ENCODE peak calls at places on chromosomes 6 and 20, in seven cellular contexts. Z is GM13976, O is ACHN, U is osteocyte, A is OCI-M1, T is aorta, N is astrocyte of the spinal cord. K is an unnamed sample.

GRCh38 chr6:921400-921799 is 228.5 kb upstream of the EXOC2 start:
- DNase-seq in O (no peak), A (no peak), Z (no peak), U (no peak), N (no peak), T (no peak), K (no peak)

GRCh38 chr20:50668326-50668725 is 23.0 kb downstream of the RIPOR3 start:
- DNase-seq in N (no peak), T (no peak), Z (no peak), U (no peak), A (no peak), O (no peak), K (no peak)

GRCh38 chr20:36275011-36275410 is 31.1 kb upstream of the DLGAP4 start:
- DNase-seq in N (no peak), A (no peak), U (peak; percentile 72), Z (peak; percentile 8), T (no peak), O (no peak), K (no peak)

GRCh38 chr6:130625825-130626500 is 201.2 kb upstream of the SMLR1 start:
- DNase-seq in U (no peak), T (no peak), N (peak; percentile 72), O (no peak), A (peak; percentile 33), Z (peak; percentile 31), K (peak; percentile 53)

GRCh38 chr6:163897030-163897429 is 482.5 kb downstream of the QKI start:
- DNase-seq in U (no peak), N (peak; percentile 76), O (no peak), T (no peak), A (no peak), Z (no peak), K (no peak)

GRCh38 chr20:4714818-4715217 is 6.9 kb upstream of the PRND start:
- DNase-seq in A (no peak), U (peak; percentile 34), T (no peak), O (no peak), Z (no peak), N (no peak), K (no peak)

GRCh38 chr6:80638222-80639055 is 532.0 kb downstream of the BCKDHB start:
- DNase-seq in U (no peak), A (peak; percentile 22), Z (no peak), T (peak; percentile 60), N (peak; percentile 97), O (peak; percentile 52), K (peak; percentile 2)

GRCh38 chr6:81194374-81194773 is 558.1 kb downstream of the TENT5A start:
- DNase-seq in A (no peak), U (no peak), T (no peak), N (no peak), O (no peak), Z (no peak), K (no peak)

GRCh38 chr6:14079433-14079832 is 38.1 kb upstream of the CD83 start:
- DNase-seq in A (no peak), Z (no peak), U (peak; percentile 56), O (peak; percentile 12), N (peak; percentile 78), T (no peak), K (no peak)

GRCh38 chr6:167758309-167759023 is 68.2 kb upstream of the AFDN start:
- DNase-seq in O (no peak), A (no peak), N (no peak), Z (no peak), T (no peak), U (no peak), K (no peak)

GRCh38 chr6:18342223-18342622 is 44.9 kb upstream of the RNF144B start:
- DNase-seq in O (no peak), T (no peak), U (no peak), Z (no peak), A (no peak), N (no peak), K (no peak)

GRCh38 chr6:62446647-62447316 is 160.8 kb upstream of the KHDRBS2 start:
- DNase-seq in U (no peak), O (no peak), T (no peak), N (no peak), Z (no peak), A (peak; percentile 28), K (no peak)

GRCh38 chr6:115551510-115551909 is 509.2 kb downstream of the FRK start:
- DNase-seq in A (no peak), U (no peak), O (no peak), Z (no peak), T (no peak), N (no peak), K (no peak)

GRCh38 chr20:1003920-1004697 is 2.0 kb upstream of the RSPO4 start:
- DNase-seq in N (no peak), A (no peak), Z (no peak), U (no peak), O (no peak), T (no peak), K (no peak)

GRCh38 chr20:50415516-50416268 is 94.5 kb upstream of the PTPN1 start:
- DNase-seq in U (no peak), O (no peak), T (peak; percentile 99), N (peak; percentile 96), A (no peak), Z (no peak), K (no peak)

GRCh38 chr6:158560787-158561246 is 926 bp downstream of the TMEM181 start:
- DNase-seq in Z (no peak), U (no peak), A (peak; percentile 62), T (peak; percentile 59), N (no peak), O (no peak), K (no peak)

GRCh38 chr6:111033628-111034289 is 51.9 kb downstream of the RPF2 start:
- DNase-seq in U (no peak), O (no peak), Z (no peak), A (no peak), T (no peak), N (no peak), K (no peak)

GRCh38 chr6:53058388-53058890 is 6.8 kb upstream of the FBXO9 start:
- DNase-seq in U (no peak), T (no peak), A (no peak), O (no peak), N (no peak), Z (no peak), K (no peak)

GRCh38 chr6:43695967-43696291 is 8.3 kb upstream of the MRPS18A start:
- DNase-seq in U (no peak), N (no peak), O (no peak), Z (no peak), T (no peak), A (no peak), K (no peak)

GRCh38 chr6:139439278-139439813 is 64.9 kb upstream of the CITED2 start:
- DNase-seq in O (no peak), N (no peak), A (no peak), T (no peak), Z (no peak), U (no peak), K (no peak)

GRCh38 chr20:38674178-38675133 is 49.8 kb upstream of the SLC32A1 start:
- DNase-seq in O (peak; percentile 12), A (peak; percentile 67), T (no peak), Z (peak; percentile 93), N (peak; percentile 40), U (no peak), K (no peak)

GRCh38 chr20:7712661-7713060 is 227.6 kb downstream of the HAO1 start:
- DNase-seq in U (no peak), Z (no peak), A (no peak), O (no peak), T (no peak), N (no peak), K (no peak)

GRCh38 chr6:21103626-21104224 is 489.8 kb upstream of the SOX4 start:
- DNase-seq in T (no peak), A (no peak), Z (no peak), O (no peak), U (no peak), N (no peak), K (no peak)

GRCh38 chr20:50911030-50911429 is 20.2 kb downstream of the ADNP start:
- DNase-seq in O (no peak), U (no peak), Z (no peak), N (peak; percentile 55), A (no peak), T (no peak), K (no peak)

GRCh38 chr6:20965276-20965675 is 431.0 kb downstream of the CDKAL1 start:
- DNase-seq in A (no peak), N (no peak), U (no peak), T (no peak), O (no peak), Z (no peak), K (no peak)

GRCh38 chr6:121584591-121585369 is 149.3 kb downstream of the GJA1 start:
- DNase-seq in O (no peak), T (no peak), A (peak; percentile 65), Z (no peak), N (peak; percentile 70), U (no peak), K (no peak)

GRCh38 chr20:47809561-47809960 is 24.3 kb upstream of the SULF2 start:
- DNase-seq in A (no peak), T (no peak), N (no peak), O (no peak), U (no peak), Z (no peak), K (no peak)

GRCh38 chr6:79266051-79266450 is 31.6 kb upstream of the HMGN3 start:
- DNase-seq in T (no peak), O (no peak), A (no peak), Z (no peak), N (no peak), U (no peak), K (no peak)

GRCh38 chr6:134317471-134318131 is at the start of gene SGK1:
- DNase-seq in N (peak; percentile 56), A (no peak), T (no peak), O (peak; percentile 46), U (no peak), Z (peak; percentile 29), K (no peak)

GRCh38 chr6:98787961-98788360 is 46.4 kb upstream of the POU3F2 start:
- DNase-seq in A (no peak), U (no peak), N (no peak), T (no peak), O (no peak), Z (no peak), K (no peak)

GRCh38 chr6:47057830-47058540 is 15.9 kb upstream of the ADGRF1 start:
- DNase-seq in T (no peak), Z (no peak), N (peak; percentile 36), U (no peak), A (no peak), O (no peak), K (no peak)

GRCh38 chr20:37071481-37071911 is 24.3 kb downstream of the RBL1 start:
- DNase-seq in A (no peak), O (peak; percentile 3), Z (no peak), T (no peak), U (peak; percentile 81), N (peak; percentile 39), K (peak; percentile 24)

GRCh38 chr20:59042151-59042795 is at the start of gene PRELID3B:
- DNase-seq in O (peak; percentile 11), U (no peak), Z (peak; percentile 55), T (no peak), A (peak; percentile 72), N (no peak), K (no peak)

GRCh38 chr6:3450888-3451287 is 6.0 kb downstream of the SLC22A23 start:
- DNase-seq in A (no peak), Z (no peak), T (no peak), U (no peak), O (no peak), N (no peak), K (no peak)

GRCh38 chr20:43541214-43541613 is 17.6 kb upstream of the SGK2 start:
- DNase-seq in O (no peak), N (no peak), A (no peak), T (no peak), Z (no peak), U (no peak), K (no peak)

GRCh38 chr6:138287144-138287955 is 69.1 kb upstream of the PBOV1 start:
- DNase-seq in T (no peak), A (peak; percentile 49), U (no peak), Z (peak; percentile 74), O (peak; percentile 50), N (peak; percentile 7), K (no peak)